ENCODE peak calls at places on chromosomes 6 and 20, in eight cellular contexts. H is tibial artery; L is NCI-H1436; F is HEK293T; Q is IMR-90; Y is GM03348; E is activated CD4-positive, alpha-beta T cell treated with anti-CD3 and anti-CD28 coated beads, Interleukin-2, amount 10 ng/mL, durations not matched to agents 7 days and 5 days; M is choroid plexus epithelial cell. Z is an unnamed sample.
A peak's percentile ranks its signal among the peaks of the same experiment; 100 is the strongest.

GRCh38 chr20:52150440-52151258 is 40.9 kb downstream of the ZFP64 start:
- DNase-seq in H (no peak), L (peak; percentile 22), F (peak; percentile 47), Q (peak; percentile 58), Y (peak; percentile 76), E (peak; percentile 54), M (peak; percentile 75), Z (peak; percentile 34)

GRCh38 chr6:26388014-26388413 is 5.1 kb downstream of the BTN2A2 start:
- DNase-seq in H (no peak), L (no peak), F (no peak), Q (no peak), Y (peak; percentile 31), E (no peak), M (no peak), Z (no peak)

GRCh38 chr6:72955666-72956065 is 269.6 kb downstream of the KHDC1L start:
- DNase-seq in H (no peak), L (no peak), F (no peak), Q (no peak), Y (no peak), E (no peak), M (no peak), Z (no peak)

GRCh38 chr20:32089637-32090330 is 19.7 kb upstream of the TM9SF4 start:
- DNase-seq in H (no peak), L (no peak), F (no peak), Q (no peak), Y (no peak), E (no peak), M (no peak), Z (no peak)

GRCh38 chr6:163327165-163327880 is 87.2 kb upstream of the QKI start:
- DNase-seq in H (no peak), L (no peak), F (no peak), Q (no peak), Y (no peak), E (no peak), M (no peak), Z (no peak)

GRCh38 chr20:41454250-41454649 is 87.6 kb upstream of the EMILIN3 start:
- DNase-seq in H (no peak), L (no peak), F (no peak), Q (no peak), Y (no peak), E (no peak), M (no peak), Z (no peak)

GRCh38 chr6:135114355-135115145 is 59.9 kb upstream of the HBS1L start:
- DNase-seq in H (no peak), L (no peak), F (no peak), Q (no peak), Y (no peak), E (peak; percentile 59), M (no peak), Z (no peak)

GRCh38 chr6:167925011-167925410 is 72.5 kb upstream of the KIF25 start:
- DNase-seq in H (no peak), L (no peak), F (no peak), Q (peak; percentile 51), Y (no peak), E (no peak), M (no peak), Z (no peak)

GRCh38 chr6:112338310-112338709 is 8.8 kb upstream of the RFPL4B start:
- DNase-seq in H (no peak), L (no peak), F (no peak), Q (no peak), Y (peak; percentile 31), E (no peak), M (no peak), Z (no peak)

GRCh38 chr6:135680964-135681913 is 170.3 kb upstream of the PDE7B start:
- DNase-seq in H (no peak), L (no peak), F (no peak), Q (no peak), Y (no peak), E (no peak), M (no peak), Z (peak; percentile 8)

GRCh38 chr20:2798814-2799213 is 1.6 kb downstream of the CPXM1 start:
- DNase-seq in H (no peak), L (no peak), F (no peak), Q (peak; percentile 10), Y (no peak), E (no peak), M (peak; percentile 59), Z (no peak)

GRCh38 chr6:38177885-38178583 is 358.5 kb downstream of the ZFAND3 start:
- DNase-seq in H (peak; percentile 24), L (no peak), F (no peak), Q (no peak), Y (no peak), E (no peak), M (no peak), Z (no peak)

GRCh38 chr6:142088858-142089216 is 43.9 kb upstream of the GJE1 start:
- DNase-seq in H (no peak), L (no peak), F (no peak), Q (peak; percentile 58), Y (peak; percentile 57), E (no peak), M (peak; percentile 55), Z (no peak)

GRCh38 chr6:34412643-34413214 is 13.1 kb downstream of the RPS10 start:
- DNase-seq in H (no peak), L (no peak), F (no peak), Q (peak; percentile 35), Y (no peak), E (no peak), M (peak; percentile 39), Z (no peak)

GRCh38 chr6:12404651-12405050 is 114.5 kb downstream of the EDN1 start:
- DNase-seq in H (no peak), L (no peak), F (no peak), Q (no peak), Y (no peak), E (no peak), M (no peak), Z (no peak)

GRCh38 chr20:364905-365794 is 15.4 kb upstream of the TRIB3 start:
- DNase-seq in H (no peak), L (no peak), F (no peak), Q (peak; percentile 51), Y (no peak), E (no peak), M (peak; percentile 54), Z (no peak)

GRCh38 chr6:136647363-136647763 is 97.1 kb upstream of the MAP7 start:
- DNase-seq in H (no peak), L (no peak), F (no peak), Q (peak; percentile 97), Y (peak; percentile 41), E (peak; percentile 50), M (peak; percentile 98), Z (no peak)

GRCh38 chr20:5535211-5535756 is 214.9 kb upstream of the SHLD1 start:
- DNase-seq in H (no peak), L (no peak), F (no peak), Q (peak; percentile 98), Y (peak; percentile 77), E (no peak), M (peak; percentile 99), Z (no peak)

GRCh38 chr6:158758941-158759479 is 60.2 kb downstream of the EZR start:
- DNase-seq in H (no peak), L (no peak), F (no peak), Q (no peak), Y (no peak), E (no peak), M (no peak), Z (no peak)

GRCh38 chr20:45341939-45342862 is 6.0 kb downstream of the SDC4 start:
- DNase-seq in H (peak; percentile 93), L (no peak), F (peak; percentile 36), Q (peak; percentile 74), Y (no peak), E (no peak), M (peak; percentile 73), Z (peak; percentile 68)

GRCh38 chr20:62368629-62369507 is 1.8 kb upstream of the LAMA5 start:
- DNase-seq in H (peak; percentile 85), L (no peak), F (peak; percentile 48), Q (peak; percentile 50), Y (peak; percentile 70), E (no peak), M (no peak), Z (peak; percentile 29)

GRCh38 chr6:15523679-15524630 is 138.9 kb downstream of the DTNBP1 start:
- DNase-seq in H (no peak), L (no peak), F (no peak), Q (no peak), Y (no peak), E (no peak), M (no peak), Z (no peak)

GRCh38 chr20:32017711-32018251 is 7.5 kb downstream of the CCM2L start:
- DNase-seq in H (no peak), L (peak; percentile 90), F (peak; percentile 56), Q (no peak), Y (no peak), E (peak; percentile 31), M (no peak), Z (no peak)

GRCh38 chr6:108127826-108128225 is 38.0 kb upstream of the NR2E1 start:
- DNase-seq in H (no peak), L (no peak), F (no peak), Q (no peak), Y (no peak), E (no peak), M (no peak), Z (no peak)

GRCh38 chr20:58597021-58597940 is 53.8 kb upstream of the STX16 start:
- DNase-seq in H (peak; percentile 79), L (no peak), F (no peak), Q (no peak), Y (peak; percentile 63), E (no peak), M (no peak), Z (peak; percentile 22)

GRCh38 chr20:57609086-57609841 is 11.0 kb downstream of the ZBP1 start:
- DNase-seq in H (no peak), L (no peak), F (no peak), Q (no peak), Y (no peak), E (no peak), M (no peak), Z (no peak)

GRCh38 chr6:151060096-151060741 is 179.5 kb upstream of the AKAP12 start:
- DNase-seq in H (peak; percentile 35), L (no peak), F (no peak), Q (peak; percentile 96), Y (peak; percentile 76), E (no peak), M (peak; percentile 92), Z (no peak)

GRCh38 chr6:137589067-137589848 is 95.1 kb upstream of the OLIG3 start:
- DNase-seq in H (no peak), L (peak; percentile 5), F (peak; percentile 53), Q (peak; percentile 50), Y (no peak), E (peak; percentile 76), M (peak; percentile 73), Z (no peak)

GRCh38 chr20:6665621-6666345 is 101.7 kb upstream of the BMP2 start:
- DNase-seq in H (no peak), L (no peak), F (no peak), Q (no peak), Y (no peak), E (no peak), M (peak; percentile 44), Z (no peak)

GRCh38 chr6:102571236-102571908 is 1177.9 kb downstream of the GRIK2 start:
- DNase-seq in H (no peak), L (no peak), F (no peak), Q (no peak), Y (no peak), E (no peak), M (peak; percentile 2), Z (no peak)

GRCh38 chr6:62980093-62980492 is 231.2 kb upstream of the FKBP1C start:
- DNase-seq in H (no peak), L (no peak), F (no peak), Q (no peak), Y (no peak), E (no peak), M (no peak), Z (no peak)